ENCODE peak calls at places on chromosome 12, in seven cellular contexts. F, Q, W, Y, L, E and Z are unnamed samples. For H3K4me1, the result is how much of the 10 kb centered on the place peaks cover.

GRCh38 chr12:46304080-46304479 is 35.2 kb upstream of the SLC38A1 start:
- DNase-seq in W (peak), Y (no peak), F (peak), Q (no peak), L (no peak), E (no peak), Z (no peak)

GRCh38 chr12:68234140-68234539 is 8.5 kb upstream of the IL26 start:
- DNase-seq in W (no peak), Y (no peak), E (no peak), L (no peak), F (no peak), Q (no peak), Z (no peak)

GRCh38 chr12:62166525-62166924 is 93.7 kb upstream of the USP15 start:
- DNase-seq in Y (no peak), F (no peak), E (no peak), W (no peak), L (no peak), Q (no peak), Z (no peak)

GRCh38 chr12:127485528-127485927 is 781.4 kb upstream of the TMEM132C start:
- DNase-seq in L (no peak), E (no peak), Q (no peak), Y (no peak), W (peak), F (peak), Z (peak)

GRCh38 chr12:102740157-102741032 is 176.6 kb downstream of the PAH start:
- DNase-seq in Y (no peak), E (no peak), Q (no peak), L (no peak), F (peak), W (peak), Z (peak)

GRCh38 chr12:67572492-67572891 is 76.1 kb upstream of the DYRK2 start:
- DNase-seq in Y (no peak), L (no peak), E (no peak), W (no peak), F (no peak), Q (no peak), Z (no peak)

GRCh38 chr12:22529281-22530060 is 14.9 kb downstream of the C2CD5 start:
- DNase-seq in Q (no peak), E (no peak), W (peak), Y (no peak), L (peak), F (peak), Z (peak)

GRCh38 chr12:78829690-78830089 is 34.9 kb upstream of the SYT1 start:
- DNase-seq in Q (no peak), L (no peak), F (no peak), Y (no peak), E (no peak), W (no peak), Z (no peak)

GRCh38 chr12:19846561-19846960 is 407.3 kb downstream of the AEBP2 start:
- DNase-seq in Q (no peak), W (peak), F (peak), Y (no peak), E (no peak), L (no peak), Z (peak)

GRCh38 chr12:12835378-12836145 is 22.4 kb downstream of the DDX47 start:
- DNase-seq in F (no peak), E (no peak), Y (no peak), W (peak), Q (no peak), L (peak), Z (peak)

GRCh38 chr12:103326190-103326589 is 169.6 kb downstream of the C12orf42 start:
- DNase-seq in F (no peak), E (no peak), L (no peak), Y (no peak), W (no peak), Q (no peak), Z (peak)

GRCh38 chr12:59403259-59403932 is 192.4 kb upstream of the SLC16A7 start:
- DNase-seq in L (no peak), Q (no peak), E (no peak), W (peak), Y (peak), F (peak), Z (peak)

GRCh38 chr12:123655420-123655819 is 15.5 kb upstream of the TCTN2 start:
- DNase-seq in Y (no peak), F (no peak), L (no peak), Q (no peak), E (no peak), W (no peak), Z (no peak)

GRCh38 chr12:6116481-6117021 is 7.9 kb downstream of the VWF start:
- DNase-seq in Q (no peak), W (peak), F (no peak), Y (no peak), L (no peak), E (no peak), Z (no peak)

GRCh38 chr12:10392394-10392930 is 2.6 kb upstream of the KLRK1 start:
- DNase-seq in F (peak), Y (peak), Q (no peak), L (peak), W (peak), E (no peak), Z (peak)

GRCh38 chr12:116968986-116969385 is 58.2 kb downstream of the FBXW8 start:
- DNase-seq in W (no peak), L (no peak), F (no peak), Y (no peak), Q (no peak), E (no peak), Z (no peak)

GRCh38 chr12:31206038-31206670 is 119.8 kb downstream of the SINHCAF start:
- DNase-seq in Y (peak), L (peak), W (peak), E (no peak), F (peak), Q (no peak), Z (peak)

GRCh38 chr12:55816876-55817351 is 610 bp downstream of the SARNP start:
- DNase-seq in E (no peak), W (peak), L (no peak), Q (no peak), Y (no peak), F (no peak), Z (no peak)

GRCh38 chr12:49345048-49345839 is 1.4 kb upstream of the DNAJC22 start:
- DNase-seq in L (no peak), E (no peak), Q (peak), F (no peak), Y (peak), W (no peak), Z (no peak)

GRCh38 chr12:109089683-109090082 is 3.6 kb downstream of the ALKBH2 start:
- DNase-seq in Q (no peak), W (no peak), F (no peak), Y (no peak), L (no peak), E (no peak), Z (no peak)

GRCh38 chr12:114288071-114288470 is 117.9 kb downstream of the TBX5 start:
- DNase-seq in Q (no peak), L (no peak), E (no peak), F (peak), W (peak), Y (no peak), Z (no peak)

GRCh38 chr12:96427269-96427729 is 27.1 kb upstream of the CDK17 start:
- DNase-seq in L (peak), Q (no peak), Y (peak), W (peak), F (peak), E (no peak), Z (peak)

GRCh38 chr12:24960222-24960855 is 11.4 kb upstream of the BCAT1 start:
- DNase-seq in Q (no peak), W (peak), L (no peak), F (peak), Y (peak), E (no peak), Z (peak)

GRCh38 chr12:109544955-109545531 is 28.3 kb downstream of the MMAB start:
- DNase-seq in E (no peak), W (peak), F (peak), Y (no peak), Q (no peak), L (no peak), Z (peak)

GRCh38 chr12:98830657-98831056 is 185.6 kb downstream of the APAF1 start:
- DNase-seq in Y (no peak), E (no peak), Q (no peak), W (no peak), L (no peak), F (no peak), Z (no peak)

GRCh38 chr12:75305412-75306332 is 24.5 kb downstream of the CAPS2 start:
- DNase-seq in W (no peak), Q (peak), Y (no peak), F (no peak), E (no peak), L (no peak), Z (no peak)

GRCh38 chr12:57148469-57149308 is 1.3 kb upstream of the LRP1-AS start:
- DNase-seq in Y (no peak), L (no peak), Q (peak), F (peak), W (peak), E (peak), Z (no peak)

GRCh38 chr12:89706551-89707348 is 1.9 kb downstream of the ATP2B1 start:
- DNase-seq in W (peak), L (no peak), E (peak), Q (peak), Y (no peak), F (peak), Z (peak)

GRCh38 chr12:105205322-105206048 is 30.5 kb downstream of the APPL2 start:
- DNase-seq in E (no peak), W (no peak), L (no peak), Q (no peak), Y (peak), F (no peak), Z (no peak)

GRCh38 chr12:104669057-104669770 is 212.5 kb downstream of the CHST11 start:
- DNase-seq in E (no peak), L (peak), F (peak), Y (peak), W (no peak), Q (peak), Z (peak)

GRCh38 chr12:108803428-108804105 is 53.8 kb downstream of the SSH1 start:
- DNase-seq in Q (no peak), E (peak), L (peak), F (peak), W (peak), Y (peak), Z (peak)

GRCh38 chr12:112577473-112578334 is 159.0 kb downstream of the PTPN11 start:
- DNase-seq in W (no peak), Q (no peak), Y (no peak), E (no peak), F (no peak), L (no peak), Z (no peak)

GRCh38 chr12:44285321-44285720 is 449.4 kb downstream of the TMEM117 start:
- DNase-seq in Y (no peak), F (no peak), E (no peak), L (no peak), Q (no peak), W (no peak), Z (no peak)

GRCh38 chr12:74337951-74338350 is 199.7 kb upstream of the ATXN7L3B start:
- DNase-seq in E (no peak), Y (no peak), W (peak), F (peak), Q (no peak), L (peak), Z (peak)

GRCh38 chr12:124862768-124863408 is 776 bp downstream of the SCARB1 start:
- DNase-seq in W (no peak), L (no peak), E (no peak), F (peak), Q (peak), Y (peak), Z (peak)

GRCh38 chr12:132736913-132737312 is 24.7 kb downstream of the ANKLE2 start:
- DNase-seq in W (no peak), L (no peak), F (no peak), Y (no peak), E (no peak), Q (peak), Z (no peak)

GRCh38 chr12:132739600-132740312 is 21.9 kb downstream of the ANKLE2 start:
- DNase-seq in E (no peak), Q (peak), Y (no peak), F (no peak), W (no peak), L (no peak), Z (no peak)

GRCh38 chr12:132735496-132735895 is 24.9 kb downstream of the PGAM5 start:
- DNase-seq in Q (no peak), E (no peak), L (no peak), F (no peak), Y (no peak), W (no peak), Z (no peak)

GRCh38 chr12:132734206-132734605 is 23.6 kb downstream of the PGAM5 start:
- DNase-seq in F (no peak), W (no peak), Y (no peak), E (no peak), L (no peak), Q (no peak), Z (no peak)

GRCh38 chr12:132736378-132736777 is 25.3 kb downstream of the ANKLE2 start:
- DNase-seq in L (no peak), Y (no peak), W (no peak), Q (no peak), E (no peak), F (no peak), Z (no peak)
- H3K4me1 ChIP-seq in L (under half), Y (under half), W (under half), Q (under half), E (under half), F (under half), Z (under half)

DNA sequence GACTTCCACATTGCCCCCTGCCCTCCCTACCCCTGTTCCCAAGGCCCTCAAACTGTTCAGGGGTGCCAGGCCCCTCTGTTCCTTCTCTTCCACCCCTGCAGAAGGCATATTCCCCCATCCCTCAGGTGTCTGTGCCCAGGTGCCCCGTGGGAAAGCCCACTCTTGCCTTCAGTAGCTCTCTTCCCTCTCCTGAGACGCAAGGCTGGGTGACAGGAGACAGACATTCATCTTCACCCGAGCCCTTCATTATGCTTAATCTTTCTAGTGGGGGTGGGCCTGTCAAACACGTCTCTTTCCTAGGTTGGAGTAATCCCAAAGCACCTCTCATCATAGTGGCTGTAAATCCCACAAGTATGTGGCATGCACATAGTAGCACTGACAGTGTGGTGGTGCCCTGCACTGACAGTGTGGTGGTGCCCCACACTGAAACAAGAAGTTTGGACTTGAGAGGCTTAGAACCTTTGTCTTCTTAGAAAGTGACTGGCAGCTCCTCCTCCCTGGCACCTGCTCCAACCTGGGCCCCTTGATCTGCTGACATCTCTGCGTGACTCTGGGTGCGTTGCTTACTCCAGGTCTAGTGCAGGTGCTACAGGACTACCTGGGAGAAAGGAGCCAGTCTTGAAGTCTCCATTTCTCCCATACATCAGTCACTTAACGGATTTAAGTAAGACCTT is 16.1 kb downstream of the NINJ2 start:
- DNase-seq in Q (no peak), Y (no peak), L (no peak), W (no peak), E (no peak), F (no peak), Z (no peak)
- H3K4me1 ChIP-seq in Q (under half), Y (under half), L (under half), W (under half), E (under half), F (under half), Z (under half)

GRCh38 chr12:93784339-93785086 is 107.3 kb downstream of the CRADD start:
- DNase-seq in Y (peak), W (peak), Q (no peak), E (no peak), L (no peak), F (peak), Z (peak)
- H3K4me1 ChIP-seq in Y (under half), W (under half), Q (under half), E (under half), L (under half), F (under half), Z (under half)

DNA sequence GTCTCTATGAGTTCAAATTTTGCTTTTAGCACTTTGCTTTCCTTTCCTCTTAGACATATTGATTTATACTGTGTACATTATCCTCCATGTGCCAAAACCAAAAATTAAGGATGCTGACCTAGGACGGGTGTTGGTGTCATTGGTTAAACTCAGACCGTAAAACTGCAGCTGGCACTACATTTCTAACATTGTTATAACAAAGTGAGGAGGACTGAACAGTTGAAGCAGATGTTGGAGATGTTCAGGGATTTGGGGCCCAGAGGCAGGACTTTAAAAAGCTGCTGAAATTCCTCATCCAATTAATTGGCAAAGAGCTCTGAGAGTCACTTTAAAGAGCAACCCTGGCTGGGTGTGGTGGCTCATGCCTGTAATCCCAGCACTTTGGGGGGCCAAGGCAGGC is 72.4 kb downstream of the TMTC1 start:
- DNase-seq in L (no peak), Y (no peak), E (no peak), Q (no peak), W (no peak), F (peak), Z (no peak)
- H3K4me1 ChIP-seq in L (under half), Y (under half), E (under half), Q (under half), W (under half), F (under half), Z (under half)